ENCODE peak calls at places on chromosomes 4 and X, in four cellular contexts. N is HEK293T, J is K562, R is GM12878. I is an unnamed sample.

GRCh38 chr4:123359449-123360306 is 36.9 kb upstream of the SPRY1 start:
- DNase-seq in N (no peak), J (no peak), R (no peak), I (no peak)

GRCh38 chrX:149641832-149642231 is 10.2 kb upstream of the TMEM185A start:
- DNase-seq in N (no peak), J (no peak), R (no peak), I (no peak)

GRCh38 chr4:98626350-98626749 is 32.1 kb downstream of the TSPAN5 start:
- DNase-seq in N (no peak), J (no peak), R (no peak), I (no peak)

GRCh38 chr4:185298728-185299394 is 89.5 kb downstream of the SNX25 start:
- DNase-seq in N (no peak), J (no peak), R (no peak), I (no peak)

GRCh38 chr4:95603393-95603792 is 54.6 kb upstream of the UNC5C start:
- DNase-seq in N (no peak), J (no peak), R (no peak), I (no peak)

GRCh38 chr4:85600501-85600900 is 125.6 kb downstream of the ARHGAP24 start:
- DNase-seq in N (no peak), J (no peak), R (no peak), I (no peak)

GRCh38 chrX:129523076-129524055 is at the start of gene SMARCA1:
- DNase-seq in N (peak), J (no peak), R (no peak), I (peak)

GRCh38 chr4:174398728-174399127 is 115.0 kb downstream of the CEP44 start:
- DNase-seq in N (no peak), J (peak), R (no peak), I (no peak)

GRCh38 chrX:64394874-64395567 is at the start of gene MTMR8:
- DNase-seq in N (peak), J (peak), R (peak), I (no peak)

GRCh38 chr4:82711158-82711785 is 87.3 kb downstream of the SCD5 start:
- DNase-seq in N (no peak), J (no peak), R (no peak), I (no peak)

GRCh38 chr4:156970501-156971167 is 965 bp downstream of the PDGFC start:
- DNase-seq in N (peak), J (no peak), R (no peak), I (peak)

GRCh38 chr4:140969296-140969695 is 164.0 kb downstream of the RNF150 start:
- DNase-seq in N (no peak), J (no peak), R (no peak), I (no peak)

GRCh38 chr4:58502839-58503238 is 1392.7 kb upstream of the IGFBP7 start:
- DNase-seq in N (no peak), J (no peak), R (no peak), I (no peak)

GRCh38 chr4:122542411-122543236 is 78.2 kb downstream of the IL21 start:
- DNase-seq in N (no peak), J (no peak), R (peak), I (no peak)

GRCh38 chr4:123444298-123444731 is 47.7 kb downstream of the SPRY1 start:
- DNase-seq in N (peak), J (peak), R (peak), I (peak)

GRCh38 chr4:21385706-21386105 is 562.9 kb downstream of the KCNIP4 start:
- DNase-seq in N (no peak), J (no peak), R (no peak), I (no peak)

GRCh38 chr4:21386166-21386780 is 562.3 kb downstream of the KCNIP4 start:
- DNase-seq in N (no peak), J (no peak), R (no peak), I (no peak)

GRCh38 chr4:21387683-21388082 is 560.9 kb downstream of the KCNIP4 start:
- DNase-seq in N (no peak), J (no peak), R (no peak), I (no peak)
- TF ChIP-seq FOXK2 in N (no peak), J (no peak), R (no peak), I (no peak)

DNA sequence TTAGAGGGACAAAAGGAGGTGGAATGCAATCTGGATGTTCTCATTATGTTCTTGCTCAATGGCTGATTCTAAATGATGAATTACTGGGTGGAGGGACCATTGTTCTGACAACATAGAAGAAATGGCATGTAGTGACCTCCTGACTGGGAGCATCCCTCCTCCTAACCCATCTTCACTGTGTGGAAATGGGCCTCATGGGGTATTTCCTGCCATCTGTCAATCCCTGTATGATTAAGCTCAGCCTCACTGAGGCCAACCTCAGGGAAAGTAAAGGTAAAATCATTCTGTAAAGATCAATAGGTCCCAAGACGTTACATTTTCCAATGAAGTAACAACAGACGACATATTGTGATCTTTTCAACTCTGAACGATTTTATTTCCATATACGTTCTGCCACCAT is 8.6 kb downstream of the CD40LG start:
- DNase-seq in N (no peak), J (no peak), R (no peak), I (no peak)
- TF ChIP-seq FOXK2 in N (no peak), J (no peak), R (no peak), I (no peak)

GRCh38 chr4:53704329-53704728 is 113.0 kb upstream of the LNX1 start:
- DNase-seq in N (no peak), J (no peak), R (no peak), I (no peak)

GRCh38 chr4:53702334-53703266 is 111.3 kb upstream of the LNX1 start:
- DNase-seq in N (peak), J (no peak), R (peak), I (peak)

GRCh38 chr4:53705972-53706371 is 114.7 kb upstream of the LNX1 start:
- DNase-seq in N (no peak), J (no peak), R (no peak), I (no peak)

GRCh38 chr4:53705151-53705764 is 114.0 kb upstream of the LNX1 start:
- DNase-seq in N (no peak), J (no peak), R (peak), I (no peak)

DNA sequence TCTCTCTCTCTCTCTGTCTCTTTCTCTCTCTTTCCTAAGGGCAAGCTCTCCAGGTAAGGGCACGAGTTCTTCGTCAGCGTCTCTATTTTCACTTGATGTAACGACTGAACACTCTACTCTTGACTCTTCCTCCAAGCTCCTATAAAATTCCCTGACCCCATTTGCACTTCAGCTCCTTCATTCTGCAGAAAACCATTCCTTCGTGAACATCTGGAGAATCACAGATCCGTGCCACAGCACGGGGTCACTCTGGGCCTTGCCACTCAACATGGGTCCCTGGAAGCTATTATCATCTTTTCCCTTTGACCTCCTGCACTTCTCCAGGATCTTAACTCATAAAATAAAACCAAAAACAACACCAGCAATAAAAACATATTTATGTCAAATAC is 112.0 kb upstream of the LNX1 start:
- DNase-seq in N (no peak), J (no peak), R (no peak), I (no peak)
- TF ChIP-seq FOXK2 in N (no peak), J (no peak), R (no peak), I (no peak)

GRCh38 chr4:15655223-15656037 is at the start of gene FBXL5:
- DNase-seq in N (peak), J (peak), R (peak), I (peak)

GRCh38 chr4:15657366-15657765 is 2.2 kb upstream of the FBXL5 start:
- DNase-seq in N (no peak), J (no peak), R (no peak), I (no peak)

GRCh38 chr4:15659768-15660394 is 4.7 kb upstream of the FBXL5 start:
- DNase-seq in N (no peak), J (no peak), R (no peak), I (no peak)

GRCh38 chr4:15656038-15656470 is 897 bp upstream of the FBXL5 start:
- DNase-seq in N (no peak), J (no peak), R (no peak), I (no peak)

GRCh38 chr4:15658136-15658535 is 3.0 kb upstream of the FBXL5 start:
- DNase-seq in N (no peak), J (no peak), R (no peak), I (no peak)
- TF ChIP-seq FOXK2 in N (no peak), J (no peak), R (no peak), I (no peak)

GRCh38 chrX:108224727-108225455 is 133.3 kb downstream of the ATG4A start:
- DNase-seq in N (peak), J (peak), R (peak), I (peak)
- TF ChIP-seq FOXK2 in N (no peak), J (no peak), R (no peak), I (no peak)

DNA sequence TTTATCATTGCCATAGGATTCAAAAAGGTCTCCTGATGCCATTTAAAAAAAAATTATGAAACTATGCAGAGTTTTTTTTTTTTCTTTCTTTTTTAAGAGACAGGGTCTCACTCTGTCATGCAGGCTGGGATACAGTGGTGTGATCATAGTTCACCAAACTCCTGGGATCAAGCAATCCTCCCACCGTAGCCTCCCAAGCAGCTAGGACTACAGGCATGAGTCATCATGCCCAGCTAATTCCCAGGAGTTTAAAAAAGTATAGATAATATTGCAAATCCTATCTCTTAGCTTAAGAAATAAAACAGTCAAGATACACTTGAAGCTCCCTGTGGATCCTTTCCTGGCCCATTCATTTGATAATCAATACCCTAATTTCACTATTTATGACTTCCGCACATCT is 58.6 kb upstream of the PRSS48 start:
- DNase-seq in N (no peak), J (no peak), R (no peak), I (no peak)
- TF ChIP-seq FOXK2 in N (no peak), J (no peak), R (no peak), I (no peak)

GRCh38 chrX:106035064-106035463 is 3.5 kb downstream of the SERPINA7 start:
- DNase-seq in N (peak), J (no peak), R (no peak), I (peak)
- TF ChIP-seq FOXK2 in N (no peak), J (no peak), R (no peak), I (no peak)

GRCh38 chr4:151015458-151016344 is 617 bp upstream of the LRBA start:
- DNase-seq in N (peak), J (peak), R (no peak), I (peak)
- TF ChIP-seq FOXK2 in N (no peak), J (no peak), R (no peak), I (no peak)

I was measured in HepG2.